ENCODE peak calls at places on chromosomes 5 and 9, in nine cellular contexts. One of them, this sample, is unnamed.

GRCh38 chr9:129868571-129869486 is 33.6 kb downstream of the USP20 start:
- DNase-seq in lower lobe of right lung: no peak
- DNase-seq in sigmoid colon: no peak
- DNase-seq in endothelial cell of umbilical vein: no peak
- DNase-seq in IMR-90: no peak
- DNase-seq in breast epithelium: no peak
- DNase-seq in aorta: no peak
- DNase-seq in AG04450: no peak
- DNase-seq in neuronal stem cell: no peak
- DNase-seq in this sample: no peak

GRCh38 chr5:73450672-73451217 is 2.2 kb upstream of the FOXD1 start:
- DNase-seq in endothelial cell of umbilical vein: peak
- DNase-seq in breast epithelium: no peak
- DNase-seq in neuronal stem cell: no peak
- DNase-seq in lower lobe of right lung: no peak
- DNase-seq in sigmoid colon: no peak
- DNase-seq in aorta: no peak
- DNase-seq in IMR-90: peak
- DNase-seq in AG04450: no peak
- DNase-seq in this sample: no peak

GRCh38 chr5:60497706-60498500 is 202.1 kb downstream of the DEPDC1B start:
- DNase-seq in neuronal stem cell: no peak
- DNase-seq in lower lobe of right lung: no peak
- DNase-seq in sigmoid colon: no peak
- DNase-seq in IMR-90: peak
- DNase-seq in breast epithelium: no peak
- DNase-seq in endothelial cell of umbilical vein: no peak
- DNase-seq in aorta: no peak
- DNase-seq in AG04450: no peak
- DNase-seq in this sample: no peak

GRCh38 chr5:163347671-163348070 is 89.7 kb upstream of the CCNG1 start:
- DNase-seq in endothelial cell of umbilical vein: peak
- DNase-seq in neuronal stem cell: peak
- DNase-seq in breast epithelium: no peak
- DNase-seq in IMR-90: peak
- DNase-seq in sigmoid colon: no peak
- DNase-seq in AG04450: peak
- DNase-seq in lower lobe of right lung: no peak
- DNase-seq in aorta: no peak
- DNase-seq in this sample: peak

GRCh38 chr5:104951829-104952228 is 1389.2 kb upstream of the NUDT12 start:
- DNase-seq in AG04450: no peak
- DNase-seq in sigmoid colon: no peak
- DNase-seq in lower lobe of right lung: no peak
- DNase-seq in IMR-90: no peak
- DNase-seq in aorta: no peak
- DNase-seq in endothelial cell of umbilical vein: no peak
- DNase-seq in breast epithelium: no peak
- DNase-seq in neuronal stem cell: no peak
- DNase-seq in this sample: peak

GRCh38 chr9:88652876-88653275 is 117.9 kb downstream of the NXNL2 start:
- DNase-seq in sigmoid colon: no peak
- DNase-seq in lower lobe of right lung: no peak
- DNase-seq in endothelial cell of umbilical vein: no peak
- DNase-seq in neuronal stem cell: no peak
- DNase-seq in aorta: no peak
- DNase-seq in IMR-90: no peak
- DNase-seq in AG04450: no peak
- DNase-seq in breast epithelium: no peak
- DNase-seq in this sample: no peak

GRCh38 chr5:112978836-112979235 is 2.2 kb downstream of the DCP2 start:
- DNase-seq in IMR-90: no peak
- DNase-seq in lower lobe of right lung: no peak
- DNase-seq in endothelial cell of umbilical vein: peak
- DNase-seq in neuronal stem cell: no peak
- DNase-seq in breast epithelium: no peak
- DNase-seq in sigmoid colon: no peak
- DNase-seq in aorta: no peak
- DNase-seq in AG04450: no peak
- DNase-seq in this sample: no peak

GRCh38 chr9:74775401-74775800 is 112.3 kb downstream of the TRPM6 start:
- DNase-seq in lower lobe of right lung: no peak
- DNase-seq in AG04450: no peak
- DNase-seq in endothelial cell of umbilical vein: no peak
- DNase-seq in breast epithelium: no peak
- DNase-seq in neuronal stem cell: no peak
- DNase-seq in sigmoid colon: no peak
- DNase-seq in aorta: no peak
- DNase-seq in IMR-90: no peak
- DNase-seq in this sample: no peak

GRCh38 chr9:35406183-35406959 is 83.5 kb upstream of the RUSC2 start:
- DNase-seq in lower lobe of right lung: peak
- DNase-seq in neuronal stem cell: peak
- DNase-seq in sigmoid colon: no peak
- DNase-seq in AG04450: no peak
- DNase-seq in IMR-90: no peak
- DNase-seq in endothelial cell of umbilical vein: no peak
- DNase-seq in aorta: peak
- DNase-seq in breast epithelium: no peak
- DNase-seq in this sample: no peak

GRCh38 chr5:34474573-34475021 is 181.5 kb upstream of the RAI14 start:
- DNase-seq in neuronal stem cell: peak
- DNase-seq in breast epithelium: no peak
- DNase-seq in sigmoid colon: no peak
- DNase-seq in AG04450: peak
- DNase-seq in aorta: no peak
- DNase-seq in lower lobe of right lung: no peak
- DNase-seq in IMR-90: peak
- DNase-seq in endothelial cell of umbilical vein: peak
- DNase-seq in this sample: peak

GRCh38 chr5:56950626-56951130 is 1.2 kb downstream of the MIER3 start:
- DNase-seq in aorta: peak
- DNase-seq in IMR-90: peak
- DNase-seq in sigmoid colon: peak
- DNase-seq in AG04450: peak
- DNase-seq in breast epithelium: peak
- DNase-seq in lower lobe of right lung: peak
- DNase-seq in neuronal stem cell: peak
- DNase-seq in endothelial cell of umbilical vein: peak
- DNase-seq in this sample: no peak

GRCh38 chr5:115624994-115625393 is 842 bp downstream of the TMED7 start:
- DNase-seq in neuronal stem cell: no peak
- DNase-seq in AG04450: no peak
- DNase-seq in aorta: no peak
- DNase-seq in endothelial cell of umbilical vein: no peak
- DNase-seq in IMR-90: no peak
- DNase-seq in sigmoid colon: no peak
- DNase-seq in breast epithelium: no peak
- DNase-seq in lower lobe of right lung: no peak
- DNase-seq in this sample: no peak

GRCh38 chr9:109474170-109474569 is 23.9 kb downstream of the PTPN3 start:
- DNase-seq in neuronal stem cell: no peak
- DNase-seq in breast epithelium: no peak
- DNase-seq in AG04450: no peak
- DNase-seq in aorta: no peak
- DNase-seq in IMR-90: no peak
- DNase-seq in sigmoid colon: no peak
- DNase-seq in endothelial cell of umbilical vein: no peak
- DNase-seq in lower lobe of right lung: no peak
- DNase-seq in this sample: no peak

DNA sequence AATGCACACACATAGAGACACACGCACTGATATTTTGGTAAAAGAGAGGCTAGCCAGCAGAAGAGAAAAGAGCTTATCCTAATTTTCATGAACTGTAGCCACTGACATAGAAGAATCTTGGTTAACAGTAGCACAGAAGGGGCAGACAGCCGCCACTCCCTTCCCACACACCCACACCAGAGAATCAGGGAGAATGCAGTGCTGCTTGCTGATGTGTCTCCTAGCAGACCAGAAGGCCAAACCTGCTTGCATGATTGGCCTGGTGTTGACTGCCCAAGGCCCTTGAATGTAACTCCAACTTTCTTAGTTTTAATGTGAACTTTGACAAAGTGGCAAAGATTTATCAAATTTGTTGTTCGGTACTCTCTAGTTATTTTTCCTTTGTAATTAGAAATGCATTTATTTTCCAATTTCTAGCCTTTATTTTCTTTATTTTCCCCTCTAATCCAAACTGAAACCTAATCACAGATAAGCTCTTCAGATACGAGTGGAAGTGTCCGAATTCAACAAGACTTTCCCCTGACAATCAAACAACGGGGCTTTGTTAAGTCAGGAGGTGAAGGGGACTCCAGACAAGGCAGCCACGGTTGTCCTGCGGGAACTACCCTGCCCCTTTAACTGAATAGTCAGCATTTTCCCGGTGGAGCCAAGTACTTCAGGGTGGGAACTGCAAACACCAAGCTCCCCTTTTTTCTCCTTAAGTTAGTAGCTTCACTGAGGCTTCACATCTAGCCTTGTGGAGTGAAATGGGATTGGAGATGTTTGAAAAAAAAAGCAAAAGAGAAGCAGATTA is 81.9 kb upstream of the CTSL start:
- DNase-seq in lower lobe of right lung: no peak
- DNase-seq in sigmoid colon: no peak
- DNase-seq in neuronal stem cell: no peak
- DNase-seq in aorta: no peak
- DNase-seq in AG04450: no peak
- DNase-seq in IMR-90: no peak
- DNase-seq in endothelial cell of umbilical vein: no peak
- DNase-seq in breast epithelium: no peak
- DNase-seq in this sample: no peak
- H3K27ac ChIP-seq in lower lobe of right lung: no peak
- H3K27ac ChIP-seq in sigmoid colon: peak
- H3K27ac ChIP-seq in neuronal stem cell: peak
- H3K27ac ChIP-seq in aorta: no peak
- H3K27ac ChIP-seq in AG04450: no peak
- H3K27ac ChIP-seq in IMR-90: no peak
- H3K27ac ChIP-seq in endothelial cell of umbilical vein: no peak
- H3K27ac ChIP-seq in breast epithelium: no peak
- H3K27ac ChIP-seq in this sample: no peak

DNA sequence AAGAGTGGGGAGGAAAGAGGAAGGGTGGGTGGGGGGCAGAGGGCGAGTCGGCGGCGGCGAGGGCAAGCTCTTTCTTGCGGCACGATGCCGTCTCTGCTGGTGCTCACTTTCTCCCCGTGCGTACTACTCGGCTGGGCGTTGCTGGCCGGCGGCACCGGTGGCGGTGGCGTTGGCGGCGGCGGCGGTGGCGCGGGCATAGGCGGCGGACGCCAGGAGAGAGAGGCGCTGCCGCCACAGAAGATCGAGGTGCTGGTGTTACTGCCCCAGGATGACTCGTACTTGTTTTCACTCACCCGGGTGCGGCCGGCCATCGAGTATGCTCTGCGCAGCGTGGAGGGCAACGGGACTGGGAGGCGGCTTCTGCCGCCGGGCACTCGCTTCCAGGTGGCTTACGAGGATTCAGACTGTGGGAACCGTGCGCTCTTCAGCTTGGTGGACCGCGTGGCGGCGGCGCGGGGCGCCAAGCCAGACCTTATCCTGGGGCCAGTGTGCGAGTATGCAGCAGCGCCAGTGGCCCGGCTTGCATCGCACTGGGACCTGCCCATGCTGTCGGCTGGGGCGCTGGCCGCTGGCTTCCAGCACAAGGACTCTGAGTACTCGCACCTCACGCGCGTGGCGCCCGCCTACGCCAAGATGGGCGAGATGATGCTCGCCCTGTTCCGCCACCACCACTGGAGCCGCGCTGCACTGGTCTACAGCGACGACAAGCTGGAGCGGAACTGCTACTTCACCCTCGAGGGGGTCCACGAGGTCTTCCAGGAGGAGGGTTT is 757 bp downstream of the NPR3 start:
- DNase-seq in aorta: peak
- DNase-seq in lower lobe of right lung: peak
- DNase-seq in breast epithelium: no peak
- DNase-seq in sigmoid colon: peak
- DNase-seq in endothelial cell of umbilical vein: peak
- DNase-seq in IMR-90: peak
- DNase-seq in AG04450: no peak
- DNase-seq in neuronal stem cell: peak
- DNase-seq in this sample: no peak
- H3K4me3 ChIP-seq in aorta: peak
- H3K4me3 ChIP-seq in lower lobe of right lung: peak
- H3K4me3 ChIP-seq in breast epithelium: peak
- H3K4me3 ChIP-seq in sigmoid colon: peak
- H3K4me3 ChIP-seq in endothelial cell of umbilical vein: no peak
- H3K4me3 ChIP-seq in IMR-90: peak
- H3K4me3 ChIP-seq in AG04450: peak
- H3K4me3 ChIP-seq in neuronal stem cell: no peak
- H3K4me3 ChIP-seq in this sample: no peak

DNA sequence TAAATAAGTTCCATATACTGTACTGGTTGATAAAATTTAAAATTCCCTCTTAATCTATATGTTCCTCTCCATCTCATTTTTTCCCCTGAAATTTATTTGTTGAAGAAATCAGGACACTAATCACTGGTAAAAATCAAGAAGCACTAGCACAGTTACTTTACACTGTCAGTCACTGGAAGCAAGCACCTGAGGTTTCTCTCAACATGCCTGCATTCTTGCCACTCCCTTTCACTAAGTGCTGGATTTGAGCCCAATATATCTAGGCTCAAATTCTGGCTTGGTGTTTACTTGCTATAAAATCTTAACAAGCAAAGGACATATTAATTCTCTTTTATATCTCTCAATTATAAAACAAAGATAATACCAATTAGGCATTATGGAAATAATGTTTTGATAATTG is 58.7 kb downstream of the DIAPH1 start:
- DNase-seq in AG04450: no peak
- DNase-seq in sigmoid colon: no peak
- DNase-seq in breast epithelium: no peak
- DNase-seq in endothelial cell of umbilical vein: peak
- DNase-seq in IMR-90: no peak
- DNase-seq in aorta: no peak
- DNase-seq in neuronal stem cell: no peak
- DNase-seq in lower lobe of right lung: no peak
- DNase-seq in this sample: no peak
- H3K27ac ChIP-seq in AG04450: peak
- H3K27ac ChIP-seq in sigmoid colon: peak
- H3K27ac ChIP-seq in breast epithelium: peak
- H3K27ac ChIP-seq in endothelial cell of umbilical vein: peak
- H3K27ac ChIP-seq in IMR-90: peak
- H3K27ac ChIP-seq in aorta: peak
- H3K27ac ChIP-seq in neuronal stem cell: no peak
- H3K27ac ChIP-seq in lower lobe of right lung: peak
- H3K27ac ChIP-seq in this sample: peak

GRCh38 chr5:132102944-132103343 is 29.4 kb downstream of the CSF2 start:
- DNase-seq in IMR-90: no peak
- DNase-seq in lower lobe of right lung: no peak
- DNase-seq in breast epithelium: no peak
- DNase-seq in sigmoid colon: no peak
- DNase-seq in neuronal stem cell: no peak
- DNase-seq in endothelial cell of umbilical vein: no peak
- DNase-seq in aorta: no peak
- DNase-seq in AG04450: no peak
- DNase-seq in this sample: no peak
- H3K4me3 ChIP-seq in IMR-90: no peak
- H3K4me3 ChIP-seq in lower lobe of right lung: no peak
- H3K4me3 ChIP-seq in breast epithelium: no peak
- H3K4me3 ChIP-seq in sigmoid colon: no peak
- H3K4me3 ChIP-seq in neuronal stem cell: no peak
- H3K4me3 ChIP-seq in endothelial cell of umbilical vein: no peak
- H3K4me3 ChIP-seq in aorta: no peak
- H3K4me3 ChIP-seq in AG04450: no peak
- H3K4me3 ChIP-seq in this sample: no peak

This sample was measured in WERI-Rb-1.